ENCODE peak calls at places on chromosomes 7 and 10, in seven cellular contexts. O, Q, V, N, Y, T and D are unnamed samples.

GRCh38 chr7:41517771-41518170 is 185.1 kb downstream of the INHBA start:
- DNase-seq in V (no peak), Y (no peak), O (no peak), T (no peak), N (no peak), Q (no peak), D (no peak)

GRCh38 chr10:133127291-133128125 is 32.5 kb upstream of the KNDC1 start:
- DNase-seq in Y (no peak), Q (peak; percentile 51), O (peak; percentile 32), T (no peak), N (peak; percentile 60), V (peak; percentile 15), D (no peak)

GRCh38 chr10:14181197-14181936 is 149.4 kb downstream of the FRMD4A start:
- DNase-seq in V (no peak), T (no peak), Q (no peak), O (no peak), N (no peak), Y (no peak), D (no peak)

GRCh38 chr10:115898242-115898641 is 374.8 kb downstream of the GFRA1 start:
- DNase-seq in Q (no peak), T (no peak), Y (no peak), O (no peak), N (no peak), V (no peak), D (no peak)

GRCh38 chr10:29479081-29479917 is 155.5 kb downstream of the SVIL start:
- DNase-seq in Y (no peak), N (no peak), V (no peak), T (no peak), O (no peak), Q (peak; percentile 23), D (no peak)

GRCh38 chr10:126972622-126973414 is 67.6 kb downstream of the DOCK1 start:
- DNase-seq in V (peak; percentile 22), N (no peak), Q (no peak), T (peak; percentile 82), Y (no peak), O (no peak), D (peak; percentile 46)

GRCh38 chr7:135706858-135707569 is 21.0 kb downstream of the SLC13A4 start:
- DNase-seq in T (no peak), Q (no peak), Y (no peak), V (no peak), O (no peak), N (no peak), D (no peak)

GRCh38 chr10:5659702-5660528 is 6.5 kb downstream of the ASB13 start:
- DNase-seq in O (no peak), N (peak; percentile 77), T (peak; percentile 43), Y (no peak), V (peak; percentile 39), Q (peak; percentile 68), D (peak; percentile 69)

GRCh38 chr7:116780521-116780920 is 81.9 kb upstream of the CAPZA2 start:
- DNase-seq in O (no peak), T (no peak), N (no peak), Y (no peak), Q (no peak), V (no peak), D (no peak)

GRCh38 chr7:16564909-16565426 is 38.3 kb downstream of the LRRC72 start:
- DNase-seq in Y (no peak), Q (no peak), O (no peak), V (peak; percentile 29), N (no peak), T (peak; percentile 72), D (no peak)

GRCh38 chr7:29397398-29397797 is 166.2 kb upstream of the PRR15 start:
- DNase-seq in O (no peak), N (no peak), Q (no peak), V (no peak), Y (no peak), T (peak; percentile 13), D (no peak)

GRCh38 chr10:100359030-100359432 is 12.0 kb downstream of the SCD start:
- DNase-seq in Q (no peak), T (no peak), Y (no peak), N (no peak), O (no peak), V (no peak), D (no peak)

GRCh38 chr10:5960070-5960972 is 17.0 kb downstream of the IL15RA start:
- DNase-seq in O (no peak), N (peak; percentile 74), T (no peak), Q (no peak), Y (no peak), V (no peak), D (no peak)

GRCh38 chr7:93036807-93037206 is 81.0 kb downstream of the SAMD9 start:
- DNase-seq in Q (no peak), V (no peak), O (no peak), Y (no peak), T (no peak), N (no peak), D (no peak)

GRCh38 chr7:87218941-87219544 is 489 bp downstream of the TMEM243 start:
- DNase-seq in O (peak; percentile 18), V (peak; percentile 47), Y (peak; percentile 15), N (no peak), T (peak; percentile 56), Q (peak; percentile 80), D (peak; percentile 47)

GRCh38 chr7:9029671-9030070 is 596.3 kb downstream of the NXPH1 start:
- DNase-seq in Q (no peak), T (no peak), O (no peak), Y (no peak), V (no peak), N (no peak), D (no peak)

GRCh38 chr10:17733620-17734019 is 18.4 kb upstream of the TMEM236 start:
- DNase-seq in Y (no peak), Q (no peak), V (no peak), T (no peak), N (no peak), O (no peak), D (no peak)

GRCh38 chr7:51471199-51472016 is 154.8 kb upstream of the COBL start:
- DNase-seq in O (no peak), N (no peak), Y (no peak), Q (no peak), V (no peak), T (no peak), D (no peak)